ENCODE peak calls at places on chromosomes 6 and 20, in six cellular contexts. P, K, B, I, S and T are unnamed samples.

GRCh38 chr6:13573669-13574110 is 711 bp upstream of the SIRT5 start:
- DNase-seq in P (no peak), K (no peak), B (peak; percentile 30), I (no peak), S (peak; percentile 71), T (no peak)

GRCh38 chr6:3162565-3163247 is 5.4 kb upstream of the TUBB2A start:
- DNase-seq in P (peak; percentile 76), K (peak; percentile 37), B (peak; percentile 69), I (peak; percentile 94), S (peak; percentile 93), T (peak; percentile 89)

GRCh38 chr6:25601797-25602679 is 50.0 kb upstream of the SCGN start:
- DNase-seq in P (no peak), K (peak; percentile 28), B (peak; percentile 12), I (peak; percentile 24), S (peak; percentile 77), T (peak; percentile 40)

GRCh38 chr20:10596726-10597125 is 77.1 kb downstream of the JAG1 start:
- DNase-seq in P (no peak), K (no peak), B (peak; percentile 80), I (no peak), S (no peak), T (no peak)

GRCh38 chr6:13420269-13420668 is 67.1 kb downstream of the GFOD1 start:
- DNase-seq in P (no peak), K (no peak), B (no peak), I (no peak), S (no peak), T (no peak)

GRCh38 chr6:45896783-45897441 is 118.7 kb downstream of the CLIC5 start:
- DNase-seq in P (no peak), K (no peak), B (no peak), I (no peak), S (no peak), T (no peak)

GRCh38 chr20:44023515-44024371 is 109.1 kb downstream of the TOX2 start:
- DNase-seq in P (no peak), K (no peak), B (no peak), I (no peak), S (no peak), T (no peak)

GRCh38 chr20:25017257-25017803 is 24.8 kb upstream of the APMAP start:
- DNase-seq in P (peak; percentile 58), K (no peak), B (peak; percentile 87), I (no peak), S (peak; percentile 97), T (no peak)

GRCh38 chr20:15241696-15242095 is 904.3 kb upstream of the FLRT3 start:
- DNase-seq in P (no peak), K (no peak), B (no peak), I (no peak), S (no peak), T (no peak)

GRCh38 chr6:38498085-38498484 is 141.6 kb downstream of the BTBD9 start:
- DNase-seq in P (no peak), K (no peak), B (peak; percentile 25), I (no peak), S (no peak), T (no peak)

GRCh38 chr6:78598966-78599365 is 268.4 kb upstream of the IRAK1BP1 start:
- DNase-seq in P (no peak), K (no peak), B (peak; percentile 98), I (no peak), S (no peak), T (no peak)

GRCh38 chr6:41721396-41721795 is 14.0 kb downstream of the TFEB start:
- DNase-seq in P (no peak), K (no peak), B (no peak), I (no peak), S (no peak), T (no peak)

GRCh38 chr6:153162172-153162571 is 31.1 kb upstream of the RGS17 start:
- DNase-seq in P (no peak), K (no peak), B (no peak), I (no peak), S (no peak), T (no peak)

GRCh38 chr6:21992178-21992967 is 304.5 kb downstream of the PRL start:
- DNase-seq in P (no peak), K (no peak), B (peak; percentile 42), I (no peak), S (no peak), T (no peak)

GRCh38 chr6:28458577-28458976 is 15.3 kb upstream of the ZSCAN23 start:
- DNase-seq in P (no peak), K (no peak), B (peak; percentile 26), I (no peak), S (no peak), T (no peak)

GRCh38 chr6:147530132-147531060 is 21.9 kb downstream of the SAMD5 start:
- DNase-seq in P (no peak), K (no peak), B (peak; percentile 80), I (no peak), S (peak; percentile 38), T (no peak)

GRCh38 chr20:611843-612185 is 1.7 kb upstream of the TCF15 start:
- DNase-seq in P (no peak), K (no peak), B (no peak), I (no peak), S (no peak), T (no peak)

GRCh38 chr6:33840064-33840926 is 36.5 kb upstream of the MLN start:
- DNase-seq in P (no peak), K (no peak), B (peak; percentile 97), I (peak; percentile 71), S (peak; percentile 95), T (peak; percentile 71)

GRCh38 chr6:162385980-162386379 is 341.6 kb downstream of the PRKN start:
- DNase-seq in P (no peak), K (no peak), B (no peak), I (no peak), S (no peak), T (no peak)

GRCh38 chr6:13538084-13538483 is 36.3 kb upstream of the SIRT5 start:
- DNase-seq in P (no peak), K (no peak), B (peak; percentile 22), I (peak; percentile 73), S (peak; percentile 68), T (peak; percentile 60)

GRCh38 chr6:146876271-146877151 is 277.7 kb downstream of the ADGB start:
- DNase-seq in P (no peak), K (no peak), B (no peak), I (no peak), S (peak; percentile 58), T (no peak)

GRCh38 chr20:63775096-63775978 is 35.8 kb downstream of the SLC2A4RG start:
- DNase-seq in P (peak; percentile 91), K (no peak), B (no peak), I (no peak), S (no peak), T (no peak)

GRCh38 chr20:4949833-4950178 is 51.5 kb downstream of the SLC23A2 start:
- DNase-seq in P (no peak), K (no peak), B (peak; percentile 9), I (peak; percentile 44), S (peak; percentile 48), T (peak; percentile 54)

GRCh38 chr6:114108119-114109002 is 137.4 kb upstream of the HDAC2 start:
- DNase-seq in P (peak; percentile 89), K (no peak), B (peak; percentile 65), I (peak; percentile 36), S (peak; percentile 65), T (peak; percentile 25)

GRCh38 chr6:34095741-34096140 is 50.1 kb downstream of the GRM4 start:
- DNase-seq in P (no peak), K (no peak), B (no peak), I (no peak), S (peak; percentile 71), T (no peak)

GRCh38 chr6:36243562-36244212 is 26.2 kb upstream of the PNPLA1 start:
- DNase-seq in P (no peak), K (no peak), B (no peak), I (no peak), S (no peak), T (no peak)

GRCh38 chr20:43911066-43911465 is 3.6 kb upstream of the TOX2 start:
- DNase-seq in P (no peak), K (no peak), B (peak; percentile 76), I (no peak), S (no peak), T (no peak)

GRCh38 chr20:2379511-2380229 is 1.0 kb upstream of the TGM6 start:
- DNase-seq in P (peak; percentile 20), K (no peak), B (no peak), I (no peak), S (peak; percentile 88), T (no peak)

GRCh38 chr20:47016068-47016664 is 121.5 kb downstream of the EYA2 start:
- DNase-seq in P (no peak), K (no peak), B (no peak), I (no peak), S (no peak), T (no peak)

GRCh38 chr20:10490706-10491105 is 55.6 kb downstream of the SLX4IP start:
- DNase-seq in P (no peak), K (no peak), B (no peak), I (no peak), S (peak; percentile 15), T (no peak)

GRCh38 chr6:11318835-11319813 is 86.7 kb upstream of the NEDD9 start:
- DNase-seq in P (no peak), K (no peak), B (peak; percentile 12), I (no peak), S (no peak), T (no peak)